ENCODE peak calls at places on chromosome 12, in seven cellular contexts. X is neural crest cell; P is T follicular helper cell; T is mesothelial cell of epicardium; E is MCF 10A; O is activated CD4-positive, alpha-beta T cell treated with anti-CD3 and anti-CD28 coated beads, Interleukin-2, amount 50 U/mL, for 1 hour; J is AG09309. F is an unnamed sample.

GRCh38 chr12:40622246-40622838 is 69.9 kb upstream of the CNTN1 start:
- DNase-seq in X (peak), T (no peak), O (peak), P (no peak), J (no peak), E (peak), F (no peak)

GRCh38 chr12:90938451-90938850 is 16.5 kb downstream of the CCER1 start:
- DNase-seq in P (no peak), J (no peak), X (no peak), O (no peak), E (no peak), T (no peak), F (no peak)

GRCh38 chr12:47949441-47950341 is 13.7 kb upstream of the TMEM106C start:
- DNase-seq in X (peak), O (peak), T (peak), E (peak), P (peak), J (peak), F (peak)

GRCh38 chr12:115185529-115185928 is 501.6 kb upstream of the TBX3 start:
- DNase-seq in T (no peak), P (no peak), J (no peak), E (peak), X (no peak), O (no peak), F (no peak)

GRCh38 chr12:127632431-127632830 is 634.5 kb upstream of the TMEM132C start:
- DNase-seq in E (no peak), O (no peak), P (no peak), J (no peak), X (no peak), T (no peak), F (no peak)

GRCh38 chr12:12387521-12387920 is 30.6 kb downstream of the BORCS5 start:
- DNase-seq in J (peak), T (no peak), O (no peak), P (no peak), E (peak), X (no peak), F (no peak)

GRCh38 chr12:53518381-53518780 is 11.1 kb upstream of the NPFF start:
- DNase-seq in O (no peak), X (no peak), T (no peak), J (no peak), E (peak), P (no peak), F (no peak)

GRCh38 chr12:5798242-5799015 is 146.6 kb downstream of the ANO2 start:
- DNase-seq in O (no peak), J (no peak), X (no peak), T (no peak), E (no peak), P (no peak), F (no peak)

GRCh38 chr12:13380297-13380696 is 183.8 kb downstream of the EMP1 start:
- DNase-seq in J (no peak), E (no peak), T (no peak), P (no peak), X (no peak), O (no peak), F (no peak)

GRCh38 chr12:131371580-131372475 is 339.1 kb upstream of the SFSWAP start:
- DNase-seq in J (no peak), E (no peak), T (no peak), P (no peak), X (no peak), O (no peak), F (no peak)

GRCh38 chr12:127280393-127281275 is 986.3 kb upstream of the TMEM132C start:
- DNase-seq in E (no peak), X (peak), P (peak), T (peak), J (no peak), O (peak), F (peak)